ENCODE peak calls at places on chromosomes 13 and 19, in eight cellular contexts. J, X, C, L, G, M, E and Z are unnamed samples.

GRCh38 chr13:112532837-112533745 is 54.9 kb downstream of the TUBGCP3 start:
- DNase-seq in J (no peak), X (no peak), C (no peak), L (no peak), G (no peak), M (no peak), E (no peak), Z (no peak)

GRCh38 chr19:2629491-2630351 is 72.8 kb downstream of the GNG7 start:
- DNase-seq in J (peak), X (peak), C (no peak), L (no peak), G (no peak), M (no peak), E (peak), Z (no peak)

GRCh38 chr13:68727788-68728187 is 1379.8 kb upstream of the ATXN8OS start:
- DNase-seq in J (no peak), X (no peak), C (no peak), L (no peak), G (no peak), M (no peak), E (no peak), Z (no peak)

GRCh38 chr13:40082644-40083043 is 427.2 kb downstream of the COG6 start:
- DNase-seq in J (no peak), X (no peak), C (no peak), L (no peak), G (no peak), M (no peak), E (no peak), Z (no peak)

GRCh38 chr19:42080764-42081375 is 4.9 kb downstream of the ZNF574 start:
- DNase-seq in J (no peak), X (no peak), C (no peak), L (no peak), G (no peak), M (no peak), E (no peak), Z (no peak)

GRCh38 chr13:113888701-113889330 is 24.9 kb upstream of the GAS6 start:
- DNase-seq in J (no peak), X (no peak), C (no peak), L (no peak), G (peak), M (no peak), E (no peak), Z (no peak)

GRCh38 chr13:112454648-112455334 is 78.6 kb downstream of the SPACA7 start:
- DNase-seq in J (no peak), X (no peak), C (no peak), L (peak), G (no peak), M (no peak), E (no peak), Z (peak)

GRCh38 chr13:60691268-60691667 is 294.2 kb downstream of the TDRD3 start:
- DNase-seq in J (no peak), X (no peak), C (no peak), L (no peak), G (no peak), M (no peak), E (no peak), Z (no peak)

GRCh38 chr19:1822210-1822609 is 10.1 kb upstream of the ATP8B3 start:
- DNase-seq in J (no peak), X (no peak), C (no peak), L (no peak), G (no peak), M (no peak), E (no peak), Z (no peak)

GRCh38 chr13:113043931-113044330 is 61.7 kb upstream of the F7 start:
- DNase-seq in J (no peak), X (no peak), C (no peak), L (no peak), G (no peak), M (no peak), E (no peak), Z (no peak)

GRCh38 chr13:32261567-32261966 is 53.6 kb downstream of the ZAR1L start:
- DNase-seq in J (no peak), X (peak), C (peak), L (no peak), G (no peak), M (peak), E (peak), Z (no peak)

GRCh38 chr19:32631381-32631780 is 43.6 kb downstream of the ANKRD27 start:
- DNase-seq in J (no peak), X (no peak), C (no peak), L (no peak), G (no peak), M (no peak), E (no peak), Z (no peak)

GRCh38 chr13:87089391-87089790 is 581.8 kb upstream of the SLITRK5 start:
- DNase-seq in J (no peak), X (no peak), C (no peak), L (no peak), G (no peak), M (no peak), E (no peak), Z (no peak)

GRCh38 chr13:69287050-69287698 is 820.5 kb upstream of the ATXN8OS start:
- DNase-seq in J (no peak), X (no peak), C (no peak), L (no peak), G (no peak), M (no peak), E (no peak), Z (no peak)

GRCh38 chr13:108200781-108201398 is 14.4 kb downstream of the LIG4 start:
- DNase-seq in J (no peak), X (no peak), C (no peak), L (no peak), G (no peak), M (no peak), E (no peak), Z (no peak)

GRCh38 chr19:57850553-57851017 is 926 bp downstream of the ZNF587 start:
- DNase-seq in J (peak), X (no peak), C (peak), L (no peak), G (no peak), M (no peak), E (no peak), Z (no peak)

GRCh38 chr13:112729408-112729807 is 39.6 kb downstream of the ATP11A start:
- DNase-seq in J (no peak), X (no peak), C (no peak), L (peak), G (no peak), M (no peak), E (peak), Z (no peak)

GRCh38 chr19:48842744-48843162 is 6.5 kb upstream of the HSD17B14 start:
- DNase-seq in J (peak), X (peak), C (peak), L (no peak), G (peak), M (no peak), E (no peak), Z (no peak)

GRCh38 chr19:2326699-2327360 is 1.6 kb downstream of the LSM7 start:
- DNase-seq in J (no peak), X (no peak), C (no peak), L (no peak), G (no peak), M (no peak), E (no peak), Z (no peak)

GRCh38 chr19:8585894-8586750 is 8.9 kb upstream of the MYO1F start:
- DNase-seq in J (peak), X (no peak), C (peak), L (no peak), G (peak), M (no peak), E (no peak), Z (no peak)

GRCh38 chr13:76921516-76921915 is 26.8 kb upstream of the ACOD1 start:
- DNase-seq in J (no peak), X (no peak), C (no peak), L (no peak), G (no peak), M (no peak), E (no peak), Z (no peak)

GRCh38 chr13:91174886-91175501 is 172.5 kb upstream of the MIR17HG start:
- DNase-seq in J (no peak), X (no peak), C (no peak), L (peak), G (no peak), M (no peak), E (no peak), Z (no peak)

GRCh38 chr19:5110546-5110945 is 141.6 kb downstream of the KDM4B start:
- DNase-seq in J (no peak), X (no peak), C (no peak), L (no peak), G (no peak), M (no peak), E (no peak), Z (no peak)

GRCh38 chr19:44809856-44810554 is 1.1 kb downstream of the BCAM start:
- DNase-seq in J (no peak), X (no peak), C (no peak), L (no peak), G (no peak), M (no peak), E (no peak), Z (no peak)

GRCh38 chr13:22883961-22884360 is 296.8 kb upstream of the SGCG start:
- DNase-seq in J (no peak), X (no peak), C (no peak), L (no peak), G (no peak), M (no peak), E (no peak), Z (no peak)

GRCh38 chr13:22880756-22881701 is 299.8 kb upstream of the SGCG start:
- DNase-seq in J (no peak), X (no peak), C (no peak), L (no peak), G (no peak), M (no peak), E (no peak), Z (no peak)

GRCh38 chr13:22877421-22877820 is 303.4 kb upstream of the SGCG start:
- DNase-seq in J (no peak), X (no peak), C (no peak), L (no peak), G (no peak), M (no peak), E (no peak), Z (no peak)

DNA sequence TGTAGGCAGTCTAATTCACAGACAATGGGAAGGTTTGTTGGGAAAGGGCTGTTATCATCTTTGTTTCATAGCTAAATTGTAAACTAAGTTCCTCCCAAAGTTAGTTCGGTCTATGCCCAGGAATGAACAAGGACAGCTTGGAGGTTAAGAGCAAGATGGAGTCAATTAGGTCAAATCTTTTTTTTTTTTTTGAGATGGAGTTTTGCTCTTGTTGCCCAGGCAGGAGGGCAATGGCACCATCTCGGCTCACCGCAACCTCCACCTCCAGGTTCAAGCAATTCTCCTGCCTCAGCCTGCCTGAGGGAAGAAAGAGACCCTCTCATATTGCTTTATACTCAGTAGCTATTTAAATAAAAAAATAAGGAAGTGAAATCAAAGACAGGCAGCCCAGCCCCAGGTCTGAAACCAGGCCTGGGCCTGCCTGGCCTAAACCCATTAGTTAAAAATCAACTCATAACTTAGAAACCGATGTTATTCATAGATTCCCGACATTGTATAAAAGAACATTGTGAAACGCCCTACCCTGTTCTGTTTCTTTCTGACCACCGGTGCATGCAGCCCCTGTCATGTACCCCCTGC is 297.4 kb upstream of the SGCG start:
- DNase-seq in J (no peak), X (no peak), C (no peak), L (no peak), G (no peak), M (no peak), E (no peak), Z (no peak)
- H3K4me3 ChIP-seq in J (no peak), X (no peak), C (no peak), L (no peak), G (no peak), M (no peak), E (no peak), Z (no peak)

DNA sequence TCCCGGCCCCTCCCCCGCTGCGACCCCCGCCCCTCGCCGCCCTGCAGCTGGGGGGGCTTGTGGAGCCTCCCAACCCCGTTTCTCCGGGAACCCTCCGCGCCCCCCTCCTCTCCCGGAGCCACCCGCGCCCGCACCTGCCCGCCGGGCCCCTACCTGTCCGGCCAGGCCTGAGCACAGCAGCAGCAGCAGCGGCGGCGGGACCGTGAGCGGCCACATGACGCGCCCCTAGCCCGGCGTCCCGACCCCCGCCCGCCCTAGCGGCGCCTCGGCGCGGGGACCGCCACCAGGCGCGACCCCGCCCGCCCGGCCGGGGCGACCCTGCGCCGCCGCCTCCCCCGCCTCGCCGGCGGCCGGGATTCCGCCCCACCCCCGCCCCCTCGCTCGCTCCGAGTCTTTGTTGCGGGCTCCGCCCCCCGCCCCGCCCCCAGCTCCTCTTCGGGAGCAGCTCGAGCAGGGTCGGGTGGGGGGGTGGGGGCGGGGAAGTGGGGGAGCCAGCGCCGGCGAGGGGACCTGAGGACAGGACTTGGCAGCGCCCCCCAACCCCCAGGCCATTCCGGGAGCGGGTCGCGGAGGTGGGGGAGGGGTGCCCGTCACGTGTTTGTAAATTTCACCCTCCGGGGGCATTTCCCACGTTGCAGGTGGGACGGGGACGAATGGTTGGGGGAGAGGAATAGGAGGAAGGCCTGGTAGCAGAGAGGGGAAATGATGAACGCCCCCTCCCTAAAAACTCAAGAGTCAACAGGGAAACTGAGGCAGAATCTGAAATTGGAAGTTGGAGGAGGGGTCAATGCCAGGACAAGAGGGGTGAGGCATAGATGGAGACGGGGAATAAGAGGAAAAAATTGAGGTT is at the start of gene OLFM2:
- DNase-seq in J (no peak), X (no peak), C (no peak), L (no peak), G (no peak), M (no peak), E (no peak), Z (no peak)
- H3K4me3 ChIP-seq in J (no peak), X (no peak), C (peak), L (peak), G (no peak), M (peak), E (peak), Z (peak)

GRCh38 chr13:35720690-35721554 is 244.4 kb upstream of the MAB21L1 start:
- DNase-seq in J (peak), X (peak), C (peak), L (no peak), G (no peak), M (no peak), E (peak), Z (no peak)
- H3K4me3 ChIP-seq in J (no peak), X (no peak), C (peak), L (no peak), G (no peak), M (peak), E (peak), Z (peak)

DNA sequence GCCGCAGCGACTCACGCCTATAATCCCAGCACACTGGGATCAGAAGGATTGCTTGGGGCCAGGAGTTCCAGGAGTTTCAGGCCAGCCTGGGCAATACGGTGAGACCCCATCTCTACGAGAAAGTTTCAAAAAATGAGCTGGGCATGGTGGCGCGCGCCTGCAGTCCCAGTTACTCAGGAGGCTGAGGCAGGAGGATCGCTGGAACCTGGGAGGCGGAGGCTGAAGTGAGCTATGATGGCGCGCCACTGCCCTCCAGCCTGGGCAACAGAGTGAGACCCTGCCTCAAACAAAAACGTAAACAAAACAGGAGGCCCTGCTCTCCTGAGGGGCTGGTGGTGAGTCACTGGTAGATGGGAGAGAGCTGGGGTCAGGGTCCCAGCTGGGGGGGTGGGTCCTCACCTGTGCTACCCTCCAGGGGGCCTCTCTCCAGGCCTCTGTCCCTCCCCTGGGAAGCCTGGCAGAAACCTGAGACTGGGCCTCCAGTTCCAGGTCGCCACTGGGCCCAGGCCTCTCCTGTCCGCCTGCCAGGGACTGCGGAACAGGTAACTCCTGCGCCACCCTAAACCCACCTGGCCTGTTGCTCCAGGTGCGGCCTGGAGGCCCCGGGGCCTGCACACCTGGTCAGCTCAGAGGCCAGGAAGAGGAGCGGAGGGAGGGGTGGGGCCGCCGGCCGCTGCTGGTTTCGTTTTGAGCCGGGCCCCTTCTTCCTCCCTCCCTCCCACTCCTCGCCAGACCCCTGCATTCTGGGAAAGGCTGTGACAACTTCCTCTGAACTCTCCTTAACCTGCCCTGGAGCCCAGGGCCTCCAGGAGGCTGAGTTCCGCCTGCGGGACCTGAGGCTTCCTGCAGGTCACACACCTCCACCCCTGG is 17.2 kb upstream of the ZBTB7A start:
- DNase-seq in J (peak), X (no peak), C (peak), L (no peak), G (no peak), M (no peak), E (peak), Z (no peak)
- H3K4me3 ChIP-seq in J (no peak), X (peak), C (peak), L (no peak), G (no peak), M (peak), E (peak), Z (peak)

GRCh38 chr13:30033681-30034447 is 183.4 kb upstream of the UBL3 start:
- DNase-seq in J (no peak), X (no peak), C (no peak), L (no peak), G (no peak), M (no peak), E (no peak), Z (no peak)
- H3K4me3 ChIP-seq in J (no peak), X (no peak), C (no peak), L (no peak), G (no peak), M (no peak), E (no peak), Z (no peak)